ENCODE peak calls at places on chromosomes 13 and 19, in eight cellular contexts. One of them, this sample, is unnamed.

GRCh38 chr13:112335135-112335534 is 41.0 kb upstream of the SPACA7 start:
- DNase-seq in cardiac fibroblast: no peak
- DNase-seq in sigmoid colon: no peak
- DNase-seq in foreskin fibroblast: no peak
- DNase-seq in AG10803: no peak
- DNase-seq in epithelial cell of esophagus: no peak
- DNase-seq in IMR-90: no peak
- DNase-seq in AG09309: no peak
- DNase-seq in this sample: no peak

GRCh38 chr19:54172413-54172763 is 572 bp downstream of the TMC4 start:
- DNase-seq in cardiac fibroblast: no peak
- DNase-seq in sigmoid colon: no peak
- DNase-seq in foreskin fibroblast: no peak
- DNase-seq in AG10803: no peak
- DNase-seq in epithelial cell of esophagus: peak; percentile 43
- DNase-seq in IMR-90: no peak
- DNase-seq in AG09309: no peak
- DNase-seq in this sample: no peak

GRCh38 chr13:75566658-75567057 is 17.1 kb downstream of the UCHL3 start:
- DNase-seq in cardiac fibroblast: peak; percentile 71
- DNase-seq in sigmoid colon: no peak
- DNase-seq in foreskin fibroblast: peak; percentile 78
- DNase-seq in AG10803: peak; percentile 75
- DNase-seq in epithelial cell of esophagus: peak; percentile 62
- DNase-seq in IMR-90: peak; percentile 71
- DNase-seq in AG09309: no peak
- DNase-seq in this sample: no peak

GRCh38 chr19:42529248-42529764 is 1.0 kb upstream of the CEACAM1 start:
- DNase-seq in cardiac fibroblast: peak; percentile 69
- DNase-seq in sigmoid colon: no peak
- DNase-seq in foreskin fibroblast: peak; percentile 72
- DNase-seq in AG10803: peak; percentile 29
- DNase-seq in epithelial cell of esophagus: peak; percentile 70
- DNase-seq in IMR-90: peak; percentile 19
- DNase-seq in AG09309: peak; percentile 2
- DNase-seq in this sample: no peak

GRCh38 chr13:81171065-81171647 is 830.2 kb upstream of the SPRY2 start:
- DNase-seq in cardiac fibroblast: peak; percentile 18
- DNase-seq in sigmoid colon: no peak
- DNase-seq in foreskin fibroblast: peak; percentile 13
- DNase-seq in AG10803: peak; percentile 2
- DNase-seq in epithelial cell of esophagus: peak; percentile 28
- DNase-seq in IMR-90: no peak
- DNase-seq in AG09309: no peak
- DNase-seq in this sample: no peak

GRCh38 chr13:110628477-110628793 is 13.1 kb downstream of the NAXD start:
- DNase-seq in cardiac fibroblast: peak; percentile 45
- DNase-seq in sigmoid colon: peak; percentile 91
- DNase-seq in foreskin fibroblast: no peak
- DNase-seq in AG10803: no peak
- DNase-seq in epithelial cell of esophagus: peak; percentile 35
- DNase-seq in IMR-90: no peak
- DNase-seq in AG09309: no peak
- DNase-seq in this sample: no peak

GRCh38 chr13:109630281-109630680 is 156.1 kb downstream of the IRS2 start:
- DNase-seq in cardiac fibroblast: no peak
- DNase-seq in sigmoid colon: no peak
- DNase-seq in foreskin fibroblast: no peak
- DNase-seq in AG10803: no peak
- DNase-seq in epithelial cell of esophagus: peak; percentile 76
- DNase-seq in IMR-90: peak; percentile 10
- DNase-seq in AG09309: no peak
- DNase-seq in this sample: no peak

GRCh38 chr19:36686365-36687213 is 823 bp upstream of the ZNF567 start:
- DNase-seq in cardiac fibroblast: peak; percentile 6
- DNase-seq in sigmoid colon: no peak
- DNase-seq in foreskin fibroblast: peak; percentile 39
- DNase-seq in AG10803: no peak
- DNase-seq in epithelial cell of esophagus: peak; percentile 23
- DNase-seq in IMR-90: peak; percentile 5
- DNase-seq in AG09309: no peak
- DNase-seq in this sample: no peak

GRCh38 chr19:18657590-18658365 is 20.9 kb downstream of the KLHL26 start:
- DNase-seq in cardiac fibroblast: peak; percentile 97
- DNase-seq in sigmoid colon: peak; percentile 82
- DNase-seq in foreskin fibroblast: no peak
- DNase-seq in AG10803: peak; percentile 32
- DNase-seq in epithelial cell of esophagus: no peak
- DNase-seq in IMR-90: peak; percentile 91
- DNase-seq in AG09309: peak; percentile 48
- DNase-seq in this sample: no peak

GRCh38 chr13:93108111-93108581 is 118.5 kb upstream of the GPC6 start:
- DNase-seq in cardiac fibroblast: peak; percentile 11
- DNase-seq in sigmoid colon: no peak
- DNase-seq in foreskin fibroblast: peak; percentile 10
- DNase-seq in AG10803: no peak
- DNase-seq in epithelial cell of esophagus: no peak
- DNase-seq in IMR-90: no peak
- DNase-seq in AG09309: no peak
- DNase-seq in this sample: no peak

GRCh38 chr13:112684444-112684843 is 5.4 kb upstream of the ATP11A start:
- DNase-seq in cardiac fibroblast: no peak
- DNase-seq in sigmoid colon: no peak
- DNase-seq in foreskin fibroblast: no peak
- DNase-seq in AG10803: no peak
- DNase-seq in epithelial cell of esophagus: no peak
- DNase-seq in IMR-90: no peak
- DNase-seq in AG09309: no peak
- DNase-seq in this sample: no peak

GRCh38 chr13:49936943-49937273 is 768 bp upstream of the SPRYD7 start:
- DNase-seq in cardiac fibroblast: no peak
- DNase-seq in sigmoid colon: no peak
- DNase-seq in foreskin fibroblast: peak; percentile 21
- DNase-seq in AG10803: peak; percentile 3
- DNase-seq in epithelial cell of esophagus: peak; percentile 9
- DNase-seq in IMR-90: no peak
- DNase-seq in AG09309: no peak
- DNase-seq in this sample: no peak

GRCh38 chr13:97359181-97360057 is 74.5 kb upstream of the RAP2A start:
- DNase-seq in cardiac fibroblast: peak; percentile 87
- DNase-seq in sigmoid colon: peak; percentile 84
- DNase-seq in foreskin fibroblast: peak; percentile 88
- DNase-seq in AG10803: peak; percentile 82
- DNase-seq in epithelial cell of esophagus: peak; percentile 81
- DNase-seq in IMR-90: peak; percentile 92
- DNase-seq in AG09309: peak; percentile 29
- DNase-seq in this sample: no peak

GRCh38 chr13:110361365-110361911 is 54.4 kb downstream of the COL4A2 start:
- DNase-seq in cardiac fibroblast: peak; percentile 99
- DNase-seq in sigmoid colon: peak; percentile 90
- DNase-seq in foreskin fibroblast: peak; percentile 67
- DNase-seq in AG10803: peak; percentile 99
- DNase-seq in epithelial cell of esophagus: no peak
- DNase-seq in IMR-90: peak; percentile 88
- DNase-seq in AG09309: peak; percentile 76
- DNase-seq in this sample: no peak

GRCh38 chr13:66803759-66804456 is 426.2 kb downstream of the PCDH9 start:
- DNase-seq in cardiac fibroblast: no peak
- DNase-seq in sigmoid colon: no peak
- DNase-seq in foreskin fibroblast: peak; percentile 4
- DNase-seq in AG10803: no peak
- DNase-seq in epithelial cell of esophagus: peak; percentile 15
- DNase-seq in IMR-90: peak; percentile 2
- DNase-seq in AG09309: no peak
- DNase-seq in this sample: no peak

GRCh38 chr13:36456577-36456976 is 24.3 kb downstream of the CCNA1 start:
- DNase-seq in cardiac fibroblast: no peak
- DNase-seq in sigmoid colon: no peak
- DNase-seq in foreskin fibroblast: no peak
- DNase-seq in AG10803: no peak
- DNase-seq in epithelial cell of esophagus: peak; percentile 36
- DNase-seq in IMR-90: no peak
- DNase-seq in AG09309: no peak
- DNase-seq in this sample: no peak

GRCh38 chr13:48808689-48809088 is 155.0 kb downstream of the CYSLTR2 start:
- DNase-seq in cardiac fibroblast: peak; percentile 39
- DNase-seq in sigmoid colon: no peak
- DNase-seq in foreskin fibroblast: peak; percentile 80
- DNase-seq in AG10803: peak; percentile 26
- DNase-seq in epithelial cell of esophagus: no peak
- DNase-seq in IMR-90: peak; percentile 76
- DNase-seq in AG09309: no peak
- DNase-seq in this sample: no peak

GRCh38 chr13:93151277-93151676 is 75.3 kb upstream of the GPC6 start:
- DNase-seq in cardiac fibroblast: peak; percentile 90
- DNase-seq in sigmoid colon: no peak
- DNase-seq in foreskin fibroblast: peak; percentile 80
- DNase-seq in AG10803: peak; percentile 82
- DNase-seq in epithelial cell of esophagus: peak; percentile 87
- DNase-seq in IMR-90: peak; percentile 91
- DNase-seq in AG09309: peak; percentile 74
- DNase-seq in this sample: no peak

DNA sequence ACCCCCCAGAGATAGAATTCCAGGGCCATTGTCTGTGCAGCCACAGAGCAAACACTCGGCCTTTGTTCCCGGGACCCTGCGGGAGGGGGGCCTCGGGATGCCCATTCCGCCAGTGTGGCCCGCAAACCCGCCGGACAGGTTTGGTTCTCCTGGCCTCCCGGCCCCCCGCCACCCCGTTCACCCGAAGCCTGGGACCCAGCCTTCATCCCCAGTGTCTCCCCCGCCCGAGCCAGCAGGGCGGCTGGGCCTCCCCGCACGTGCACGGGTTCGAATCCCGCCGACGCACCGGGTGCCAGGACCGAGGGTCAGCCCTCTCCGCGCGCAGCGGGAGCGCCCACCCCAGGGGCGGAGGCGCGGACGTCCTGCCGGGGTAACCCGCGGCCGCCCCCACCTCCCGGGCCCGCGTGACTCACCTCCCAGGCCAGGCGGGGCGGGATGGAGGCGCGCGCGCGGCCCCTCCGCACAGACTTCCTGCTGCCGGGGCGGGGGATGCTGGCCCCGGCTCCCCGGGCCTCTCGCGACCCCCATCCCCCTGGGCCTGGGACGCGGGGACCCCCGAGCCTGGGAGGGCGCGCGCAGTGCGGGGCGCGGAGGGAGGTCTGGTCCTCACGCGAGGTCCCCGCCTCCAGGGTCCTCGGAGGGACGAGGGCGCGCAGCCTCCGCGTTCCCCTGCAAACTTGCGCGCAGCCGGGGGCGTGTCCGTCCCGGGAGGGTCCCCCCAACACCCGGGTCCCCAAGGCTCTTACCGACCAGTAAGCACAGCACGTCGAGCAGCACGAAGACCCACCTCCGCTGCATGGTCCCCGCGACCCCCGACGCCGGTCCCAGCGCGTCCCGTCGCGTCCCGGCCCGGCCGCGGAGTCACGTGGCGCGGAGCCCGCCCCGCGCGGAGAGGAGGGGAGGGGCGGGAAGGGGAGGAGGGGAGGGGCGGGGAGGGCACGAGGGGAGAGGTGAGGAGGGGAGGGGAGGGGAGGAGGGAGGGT is at the start of gene PLPP2:
- DNase-seq in cardiac fibroblast: peak; percentile 36
- DNase-seq in sigmoid colon: no peak
- DNase-seq in foreskin fibroblast: peak; percentile 74
- DNase-seq in AG10803: no peak
- DNase-seq in epithelial cell of esophagus: peak; percentile 67
- DNase-seq in IMR-90: no peak
- DNase-seq in AG09309: no peak
- DNase-seq in this sample: peak; percentile 74
- H3K4me3 ChIP-seq in cardiac fibroblast: peak within 1 kb of the TSS; percentile 33
- H3K4me3 ChIP-seq in sigmoid colon: no peak within 1 kb of the TSS
- H3K4me3 ChIP-seq in foreskin fibroblast: peak within 1 kb of the TSS; percentile 58
- H3K4me3 ChIP-seq in AG10803: peak within 1 kb of the TSS; percentile 50
- H3K4me3 ChIP-seq in epithelial cell of esophagus: peak within 1 kb of the TSS; percentile 52
- H3K4me3 ChIP-seq in IMR-90: peak within 1 kb of the TSS; percentile 59
- H3K4me3 ChIP-seq in AG09309: peak within 1 kb of the TSS; percentile 32
- H3K4me3 ChIP-seq in this sample: peak within 1 kb of the TSS; percentile 51

GRCh38 chr13:46615888-46616531 is 63.0 kb downstream of the LRCH1 start:
- DNase-seq in cardiac fibroblast: peak; percentile 68
- DNase-seq in sigmoid colon: no peak
- DNase-seq in foreskin fibroblast: peak; percentile 48
- DNase-seq in AG10803: no peak
- DNase-seq in epithelial cell of esophagus: no peak
- DNase-seq in IMR-90: peak; percentile 68
- DNase-seq in AG09309: no peak
- DNase-seq in this sample: no peak
- H3K4me3 ChIP-seq in cardiac fibroblast: peak overlapping the region; percentile 32
- H3K4me3 ChIP-seq in sigmoid colon: peak overlapping the region; percentile 9
- H3K4me3 ChIP-seq in foreskin fibroblast: peak overlapping the region; percentile 50
- H3K4me3 ChIP-seq in AG10803: peak overlapping the region; percentile 44
- H3K4me3 ChIP-seq in epithelial cell of esophagus: no peak overlapping the region
- H3K4me3 ChIP-seq in IMR-90: peak overlapping the region; percentile 36
- H3K4me3 ChIP-seq in AG09309: no peak overlapping the region
- H3K4me3 ChIP-seq in this sample: no peak overlapping the region

DNA sequence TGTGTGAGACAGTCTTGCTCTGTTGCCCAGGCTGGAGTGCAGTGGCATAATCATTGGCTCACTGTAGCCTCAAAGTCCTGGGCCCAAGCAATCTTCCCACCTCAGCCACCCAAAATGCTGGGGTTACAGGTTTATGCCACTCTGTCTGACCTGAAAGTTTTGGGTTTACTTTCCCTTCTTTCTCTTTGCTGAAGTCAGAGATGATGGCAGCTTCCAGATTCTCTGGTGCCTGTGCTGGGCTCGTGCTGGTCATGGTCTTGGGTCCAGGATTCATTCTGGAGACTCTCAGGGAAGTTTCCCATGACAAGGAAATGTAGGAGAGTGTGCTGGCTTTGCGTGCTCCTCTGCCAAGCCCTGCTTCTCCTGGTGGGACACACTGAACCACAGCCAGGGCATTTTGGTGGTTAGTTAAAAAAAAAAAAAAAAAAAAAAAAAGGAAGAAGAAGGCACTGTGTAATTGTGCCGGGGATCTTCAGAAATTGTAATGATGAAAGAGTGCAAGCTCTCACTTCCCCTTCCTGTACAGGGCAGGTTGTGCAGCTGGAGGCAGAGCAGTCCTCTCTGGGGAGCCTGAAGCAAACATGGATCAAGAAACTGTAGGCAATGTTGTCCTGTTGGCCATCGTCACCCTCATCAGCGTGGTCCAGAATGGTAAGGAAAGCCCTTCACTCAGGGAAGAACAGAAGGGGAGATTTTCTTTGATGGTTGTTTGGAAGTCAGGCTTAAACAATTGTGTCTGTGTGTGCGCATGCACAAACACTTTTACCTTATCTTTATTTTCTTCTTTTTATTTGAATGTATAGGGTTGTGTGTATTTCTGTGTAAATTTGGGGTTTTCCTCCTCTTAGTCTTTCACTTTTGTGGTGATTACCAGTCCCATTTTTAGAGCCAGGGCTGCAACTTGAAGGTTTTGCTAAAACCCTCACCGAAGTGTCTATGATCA is at the start of gene ALOX5AP:
- DNase-seq in cardiac fibroblast: no peak
- DNase-seq in sigmoid colon: no peak
- DNase-seq in foreskin fibroblast: no peak
- DNase-seq in AG10803: no peak
- DNase-seq in epithelial cell of esophagus: no peak
- DNase-seq in IMR-90: no peak
- DNase-seq in AG09309: no peak
- DNase-seq in this sample: no peak
- H3K4me3 ChIP-seq in cardiac fibroblast: no peak within 1 kb of the TSS
- H3K4me3 ChIP-seq in sigmoid colon: no peak within 1 kb of the TSS
- H3K4me3 ChIP-seq in foreskin fibroblast: no peak within 1 kb of the TSS
- H3K4me3 ChIP-seq in AG10803: no peak within 1 kb of the TSS
- H3K4me3 ChIP-seq in epithelial cell of esophagus: no peak within 1 kb of the TSS
- H3K4me3 ChIP-seq in IMR-90: no peak within 1 kb of the TSS
- H3K4me3 ChIP-seq in AG09309: no peak within 1 kb of the TSS
- H3K4me3 ChIP-seq in this sample: no peak within 1 kb of the TSS

GRCh38 chr19:50633359-50633758 is 6.3 kb downstream of the SYT3 start:
- DNase-seq in cardiac fibroblast: no peak
- DNase-seq in sigmoid colon: no peak
- DNase-seq in foreskin fibroblast: no peak
- DNase-seq in AG10803: no peak
- DNase-seq in epithelial cell of esophagus: no peak
- DNase-seq in IMR-90: no peak
- DNase-seq in AG09309: no peak
- DNase-seq in this sample: no peak
- H3K4me3 ChIP-seq in cardiac fibroblast: no peak overlapping the region
- H3K4me3 ChIP-seq in sigmoid colon: no peak overlapping the region
- H3K4me3 ChIP-seq in foreskin fibroblast: no peak overlapping the region
- H3K4me3 ChIP-seq in AG10803: no peak overlapping the region
- H3K4me3 ChIP-seq in epithelial cell of esophagus: no peak overlapping the region
- H3K4me3 ChIP-seq in IMR-90: no peak overlapping the region
- H3K4me3 ChIP-seq in AG09309: no peak overlapping the region
- H3K4me3 ChIP-seq in this sample: no peak overlapping the region

This sample was measured in RWPE2.